ENCODE peak calls at places on chromosomes 11 and 22, in four cellular contexts. U is SK-N-SH, Q is ovary, V is adrenal gland. K is an unnamed sample.
A peak's percentile ranks its signal among the peaks of the same experiment; 100 is the strongest.

GRCh38 chr22:39456262-39457046 is at the start of gene MGAT3:
- DNase-seq in U (peak; percentile 57), Q (no peak), V (no peak), K (no peak)

GRCh38 chr22:41681616-41682015 is 7.1 kb downstream of the SNU13 start:
- DNase-seq in U (no peak), Q (no peak), V (no peak), K (no peak)

GRCh38 chr11:79950172-79950571 is 509.3 kb upstream of the TENM4 start:
- DNase-seq in U (no peak), Q (no peak), V (no peak), K (peak; percentile 55)

GRCh38 chr11:13010737-13011342 is 1.7 kb downstream of the RASSF10 start:
- DNase-seq in U (peak; percentile 44), Q (no peak), V (no peak), K (peak; percentile 76)

GRCh38 chr22:48369789-48370507 is 1457.7 kb downstream of the BRD1 start:
- DNase-seq in U (no peak), Q (no peak), V (no peak), K (peak; percentile 80)

GRCh38 chr22:38257650-38258246 is 15.1 kb downstream of the TMEM184B start:
- DNase-seq in U (no peak), Q (peak; percentile 74), V (no peak), K (peak; percentile 66)

GRCh38 chr11:129143335-129143734 is 48.8 kb downstream of the ARHGAP32 start:
- DNase-seq in U (no peak), Q (no peak), V (peak; percentile 95), K (no peak)

GRCh38 chr11:59172345-59173079 is 580 bp downstream of the DTX4 start:
- DNase-seq in U (peak; percentile 63), Q (peak; percentile 58), V (no peak), K (peak; percentile 86)

GRCh38 chr11:59175104-59175503 is 3.2 kb downstream of the DTX4 start:
- DNase-seq in U (no peak), Q (no peak), V (no peak), K (no peak)

GRCh38 chr22:43953988-43954771 is 1.1 kb upstream of the SAMM50 start:
- DNase-seq in U (peak; percentile 47), Q (no peak), V (no peak), K (no peak)

GRCh38 chr11:86370922-86371614 is 3.6 kb upstream of the CCDC81 start:
- DNase-seq in U (no peak), Q (no peak), V (no peak), K (no peak)

GRCh38 chr11:47269002-47269828 is 718 bp upstream of the MADD start:
- DNase-seq in U (peak; percentile 98), Q (peak; percentile 93), V (peak; percentile 94), K (peak; percentile 96)

GRCh38 chr11:5620606-5621521 is 3.9 kb upstream of the TRIM34 start:
- DNase-seq in U (no peak), Q (no peak), V (no peak), K (no peak)

DNA sequence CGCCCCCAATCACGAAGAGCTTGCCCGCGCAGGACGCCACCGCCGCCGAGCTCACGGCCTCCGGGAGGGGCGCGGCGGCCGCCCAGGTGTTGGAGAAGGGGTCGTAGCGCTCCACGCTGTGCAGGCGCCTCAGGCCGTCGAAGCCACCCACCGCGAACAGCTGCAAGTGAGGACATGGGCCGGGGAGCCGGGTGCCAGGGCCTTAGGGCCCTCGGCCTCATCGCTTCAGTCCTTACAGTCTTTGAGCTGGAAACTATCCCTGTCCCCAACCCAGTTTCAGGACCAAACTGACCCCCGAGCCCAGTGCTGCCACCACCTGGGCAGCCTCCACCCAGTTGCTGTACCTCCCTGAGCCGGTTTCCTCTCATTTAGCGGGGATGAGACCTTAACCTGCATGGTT is 7.6 kb downstream of the KLHL35 start:
- DNase-seq in U (peak; percentile 56), Q (no peak), V (no peak), K (peak; percentile 93)
- TF ChIP-seq CTCF in U (peak; percentile 37), Q (no peak), V (no peak), K (peak; percentile 85)

DNA sequence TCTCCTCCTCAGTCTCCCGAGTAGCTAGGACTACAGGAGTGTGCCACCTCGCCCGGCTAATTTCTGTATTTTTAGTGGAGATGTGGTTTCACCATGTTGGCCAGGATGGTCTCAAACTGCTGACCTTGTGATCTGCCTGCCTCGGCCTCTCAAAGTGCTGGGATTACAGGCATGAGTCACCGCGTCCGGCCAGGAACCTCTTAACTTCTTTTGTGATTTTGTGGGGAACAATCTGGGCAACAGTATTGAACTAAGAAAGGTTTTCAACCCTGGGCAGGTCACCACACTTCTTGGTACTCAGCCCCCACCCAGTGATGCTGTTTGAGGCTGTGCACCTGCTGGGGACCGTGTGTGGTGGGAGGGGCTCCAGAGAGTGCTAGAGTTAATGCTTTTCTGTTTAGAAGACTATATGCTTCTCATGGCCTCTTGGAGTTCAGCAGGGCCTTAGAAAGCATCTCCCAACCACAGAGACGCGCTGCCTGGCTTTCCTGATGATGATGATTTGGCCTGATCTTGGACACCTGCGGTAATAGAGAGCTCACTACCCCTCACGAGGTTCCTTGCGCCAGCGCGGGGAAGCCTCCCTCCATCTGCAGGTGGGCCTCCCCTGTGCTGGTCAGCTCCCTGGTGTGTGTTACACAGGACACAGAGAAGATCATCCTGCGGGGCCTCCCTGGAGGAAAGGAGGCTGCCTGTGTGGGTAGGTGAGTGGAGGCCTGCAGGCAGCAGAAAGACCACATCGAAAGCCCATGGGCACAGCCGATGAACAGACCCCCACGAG is 1.2 kb downstream of the DENND6B start:
- DNase-seq in U (no peak), Q (no peak), V (no peak), K (no peak)
- H3K4me1 ChIP-seq in U (peaks cover 6% of the 10 kb centered on the region), Q (peaks cover 4% of the 10 kb centered on the region), V (peaks cover 17% of the 10 kb centered on the region), K (no peaks in the 10 kb centered on the region)

GRCh38 chr11:7254731-7255291 is 3.1 kb downstream of the SYT9 start:
- DNase-seq in U (no peak), Q (no peak), V (no peak), K (no peak)
- H3K4me3 ChIP-seq in U (no peak overlapping the region), Q (no peak overlapping the region), V (no peak overlapping the region), K (no peak overlapping the region)

DNA sequence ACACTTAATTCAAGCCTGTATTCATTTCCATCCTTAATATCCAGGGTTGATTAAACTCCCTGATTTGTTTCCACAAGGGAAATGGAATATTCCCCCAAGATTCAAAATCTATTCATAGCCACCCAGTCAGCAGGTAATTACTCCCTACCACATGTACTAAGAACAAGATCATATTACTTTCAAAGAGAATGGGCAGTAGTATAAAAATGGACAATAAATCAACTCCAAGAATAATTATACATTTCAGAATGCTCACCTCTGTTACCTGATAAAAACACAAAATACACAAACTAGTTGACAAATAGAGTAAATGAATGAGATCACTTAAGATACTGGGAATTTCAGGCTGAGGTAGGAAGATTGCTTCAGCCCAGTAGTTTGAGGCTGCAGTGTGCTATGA is 8.5 kb upstream of the FEZ1 start:
- DNase-seq in U (no peak), Q (no peak), V (no peak), K (no peak)
- TF ChIP-seq CTCF in U (no peak), Q (no peak), V (no peak), K (no peak)

GRCh38 chr11:14642873-14643696 is 519 bp upstream of the PDE3B start:
- DNase-seq in U (no peak), Q (no peak), V (no peak), K (peak; percentile 44)
- H3K4me1 ChIP-seq in U (no peaks in the 10 kb centered on the region), Q (peaks cover 4% of the 10 kb centered on the region), V (peaks cover 10% of the 10 kb centered on the region), K (no peaks in the 10 kb centered on the region)

DNA sequence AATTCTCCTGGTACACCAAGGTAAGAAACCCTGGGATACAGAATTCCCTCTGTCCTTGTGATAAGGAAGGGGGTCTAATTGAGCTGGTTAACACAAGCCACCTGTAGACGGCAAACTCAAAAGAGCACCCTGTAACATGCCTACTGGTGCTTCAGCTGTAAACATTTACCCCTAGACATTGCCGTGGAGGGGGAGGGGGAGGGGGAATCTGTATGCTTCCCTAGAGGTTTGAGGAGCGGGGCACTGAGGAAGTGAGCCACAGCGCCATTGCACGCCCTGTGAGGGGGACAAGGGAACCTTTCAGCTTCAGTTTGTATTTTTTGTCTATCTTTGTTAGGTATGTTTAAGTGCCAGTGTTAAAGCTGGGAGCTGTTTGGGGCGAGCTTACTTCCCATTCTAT is 99.8 kb downstream of the AASDHPPT start:
- DNase-seq in U (no peak), Q (no peak), V (no peak), K (peak; percentile 50)
- H3K4me3 ChIP-seq in U (no peak overlapping the region), Q (no peak overlapping the region), V (no peak overlapping the region), K (peak overlapping the region; percentile 20)

GRCh38 chr22:44968736-44969135 is 41.1 kb downstream of the PHF21B start:
- DNase-seq in U (no peak), Q (no peak), V (no peak), K (peak; percentile 66)
- TF ChIP-seq CTCF in U (peak; percentile 14), Q (no peak), V (no peak), K (peak; percentile 66)

GRCh38 chr11:76768091-76769047 is 14.8 kb upstream of the TSKU start:
- DNase-seq in U (no peak), Q (no peak), V (no peak), K (peak; percentile 82)
- H3K4me1 ChIP-seq in U (peaks cover 20% of the 10 kb centered on the region), Q (peaks cover 32% of the 10 kb centered on the region), V (peaks cover 54% of the 10 kb centered on the region), K (peaks cover 51% of the 10 kb centered on the region)